ENCODE peak calls at places on chromosomes 11 and 22, in ten cellular contexts. S, F, D, G, C, L, B, W, I and V are unnamed samples.

GRCh38 chr22:20595461-20595860 is 88.1 kb downstream of the MED15 start:
- DNase-seq in S (no peak), F (no peak), D (no peak), G (no peak), C (no peak), L (no peak), B (no peak), W (no peak), I (no peak), V (no peak)

GRCh38 chr11:120236169-120237107 is 3.5 kb upstream of the POU2F3 start:
- DNase-seq in S (no peak), F (no peak), D (no peak), G (peak; percentile 4), C (no peak), L (peak; percentile 25), B (no peak), W (no peak), I (peak; percentile 63), V (no peak)

GRCh38 chr11:17542249-17542648 is 2.0 kb downstream of the USH1C start:
- DNase-seq in S (no peak), F (no peak), D (no peak), G (no peak), C (peak; percentile 50), L (no peak), B (no peak), W (no peak), I (no peak), V (no peak)

GRCh38 chr11:125285844-125286243 is 121.3 kb downstream of the PKNOX2 start:
- DNase-seq in S (no peak), F (no peak), D (no peak), G (no peak), C (peak; percentile 3), L (no peak), B (no peak), W (no peak), I (no peak), V (no peak)

GRCh38 chr11:109641549-109641948 is 219.6 kb downstream of the C11orf87 start:
- DNase-seq in S (no peak), F (no peak), D (no peak), G (no peak), C (peak; percentile 20), L (no peak), B (no peak), W (no peak), I (peak; percentile 49), V (no peak)

GRCh38 chr11:68002943-68003845 is 703 bp downstream of the UNC93B1 start:
- DNase-seq in S (no peak), F (no peak), D (peak; percentile 72), G (no peak), C (no peak), L (peak; percentile 64), B (peak; percentile 78), W (peak; percentile 45), I (no peak), V (no peak)

GRCh38 chr11:84969103-84969502 is 658.0 kb downstream of the DLG2 start:
- DNase-seq in S (no peak), F (no peak), D (no peak), G (no peak), C (no peak), L (no peak), B (peak; percentile 25), W (no peak), I (peak; percentile 95), V (no peak)

GRCh38 chr11:10908215-10908990 is 50.5 kb upstream of the ZBED5 start:
- DNase-seq in S (no peak), F (no peak), D (no peak), G (peak; percentile 79), C (peak; percentile 88), L (no peak), B (no peak), W (no peak), I (peak; percentile 98), V (peak; percentile 86)

GRCh38 chr11:119688362-119688761 is 40.6 kb downstream of the NECTIN1 start:
- DNase-seq in S (no peak), F (no peak), D (no peak), G (no peak), C (no peak), L (no peak), B (no peak), W (no peak), I (no peak), V (no peak)

GRCh38 chr11:126354631-126355323 is 709 bp upstream of the ST3GAL4 start:
- DNase-seq in S (no peak), F (no peak), D (no peak), G (no peak), C (no peak), L (peak; percentile 23), B (no peak), W (no peak), I (no peak), V (no peak)